ENCODE peak calls at places on chromosome 6, in eight cellular contexts. F is brain microvascular endothelial cell, M is adrenal gland, W is cardiac muscle cell, A is upper lobe of right lung, O is A673, I is GM10248, X is PC-3. T is an unnamed sample.

GRCh38 chr6:113564401-113565161 is 292.6 kb upstream of the MARCKS start:
- DNase-seq in W (peak), F (peak), X (no peak), O (peak), I (no peak), M (peak), A (peak), T (no peak)

GRCh38 chr6:166168616-166169548 is 1.2 kb upstream of the TBXT start:
- DNase-seq in A (no peak), X (no peak), F (no peak), M (no peak), O (no peak), I (no peak), W (no peak), T (no peak)

GRCh38 chr6:45226081-45226480 is 102.0 kb upstream of the RUNX2 start:
- DNase-seq in X (no peak), I (no peak), F (no peak), W (no peak), M (no peak), O (no peak), A (no peak), T (no peak)

GRCh38 chr6:44269921-44270525 is at the start of gene TMEM151B:
- DNase-seq in I (no peak), W (no peak), A (no peak), M (no peak), F (no peak), O (peak), X (no peak), T (no peak)

GRCh38 chr6:10412165-10412947 is 2.5 kb downstream of the TFAP2A start:
- DNase-seq in M (peak), O (peak), X (peak), A (peak), W (peak), I (peak), F (peak), T (no peak)

GRCh38 chr6:158033751-158034702 is 52.4 kb downstream of the SYNJ2 start:
- DNase-seq in A (peak), W (peak), F (no peak), M (no peak), X (no peak), I (no peak), O (no peak), T (no peak)

GRCh38 chr6:17601389-17601703 is 1.2 kb downstream of the FAM8A1 start:
- DNase-seq in A (no peak), M (no peak), X (peak), W (no peak), O (peak), I (no peak), F (no peak), T (no peak)

GRCh38 chr6:3748208-3748701 is 3.3 kb downstream of the PXDC1 start:
- DNase-seq in F (peak), I (peak), O (peak), M (peak), X (peak), A (no peak), W (peak), T (no peak)

GRCh38 chr6:105780146-105780860 is 305.8 kb upstream of the PRDM1 start:
- DNase-seq in O (no peak), F (no peak), I (no peak), A (no peak), X (peak), M (no peak), W (no peak), T (no peak)

GRCh38 chr6:22363166-22363965 is 66.5 kb upstream of the PRL start:
- DNase-seq in F (no peak), W (no peak), O (no peak), M (no peak), X (peak), A (no peak), I (no peak), T (no peak)

GRCh38 chr6:14206351-14206750 is 88.8 kb downstream of the CD83 start:
- DNase-seq in I (no peak), W (peak), M (no peak), O (no peak), X (no peak), A (no peak), F (no peak), T (no peak)

GRCh38 chr6:132401941-132402275 is 633 bp upstream of the MOXD1 start:
- DNase-seq in O (no peak), M (no peak), A (no peak), W (no peak), X (no peak), I (no peak), F (no peak), T (no peak)

GRCh38 chr6:32070814-32071466 is 32.7 kb downstream of the CYP21A2 start:
- DNase-seq in M (no peak), A (no peak), I (no peak), O (no peak), F (no peak), W (no peak), X (no peak), T (no peak)

GRCh38 chr6:139452176-139452876 is 77.9 kb upstream of the CITED2 start:
- DNase-seq in O (peak), F (no peak), I (no peak), X (peak), W (peak), M (no peak), A (no peak), T (no peak)

GRCh38 chr6:15796844-15797243 is 134.0 kb upstream of the DTNBP1 start:
- DNase-seq in W (no peak), A (no peak), X (peak), M (no peak), F (no peak), O (no peak), I (no peak), T (no peak)

GRCh38 chr6:30709101-30709868 is 7.8 kb downstream of the MDC1 start:
- DNase-seq in O (no peak), X (no peak), F (no peak), I (no peak), M (no peak), W (no peak), A (no peak), T (no peak)

GRCh38 chr6:154258064-154258757 is 98.4 kb downstream of the IPCEF1 start:
- DNase-seq in M (no peak), W (no peak), I (peak), A (no peak), X (no peak), F (no peak), O (no peak), T (no peak)

GRCh38 chr6:170237999-170238740 is 52.7 kb downstream of the DLL1 start:
- DNase-seq in O (no peak), A (peak), M (peak), I (no peak), F (no peak), X (no peak), W (no peak), T (no peak)

GRCh38 chr6:105591053-105591452 is 188.2 kb upstream of the PREP start:
- DNase-seq in I (peak), O (no peak), M (no peak), F (no peak), X (peak), A (no peak), W (peak), T (no peak)

GRCh38 chr6:15331629-15332241 is 85.9 kb downstream of the JARID2 start:
- DNase-seq in M (no peak), F (no peak), X (no peak), I (no peak), A (no peak), O (no peak), W (no peak), T (no peak)

GRCh38 chr6:123383718-123384117 is 253.0 kb downstream of the TRDN start:
- DNase-seq in X (no peak), A (no peak), O (no peak), F (no peak), I (no peak), W (no peak), M (no peak), T (no peak)

GRCh38 chr6:12844284-12845223 is 128.0 kb downstream of the PHACTR1 start:
- DNase-seq in X (peak), A (no peak), O (peak), I (peak), M (no peak), F (peak), W (peak), T (no peak)

GRCh38 chr6:27495386-27496135 is 22.7 kb upstream of the ZNF184 start:
- DNase-seq in I (peak), O (peak), X (peak), M (no peak), W (peak), F (peak), A (no peak), T (no peak)

GRCh38 chr6:30615958-30616810 is 859 bp downstream of the PPP1R10 start:
- DNase-seq in X (no peak), F (no peak), W (peak), M (no peak), I (no peak), A (no peak), O (peak), T (peak)

GRCh38 chr6:41547799-41548097 is 1.6 kb downstream of the FOXP4 start:
- DNase-seq in A (no peak), M (no peak), I (no peak), F (no peak), X (peak), W (no peak), O (no peak), T (no peak)

GRCh38 chr6:19855510-19855909 is 18.3 kb downstream of the ID4 start:
- DNase-seq in A (no peak), X (no peak), M (no peak), W (no peak), F (no peak), I (no peak), O (no peak), T (no peak)

GRCh38 chr6:19849736-19850135 is 12.6 kb downstream of the ID4 start:
- DNase-seq in W (no peak), X (no peak), M (no peak), O (no peak), A (no peak), I (no peak), F (no peak), T (no peak)

GRCh38 chr6:19851273-19852089 is 14.3 kb downstream of the ID4 start:
- DNase-seq in W (peak), M (peak), I (peak), A (no peak), F (peak), O (peak), X (peak), T (no peak)

GRCh38 chr6:19849196-19849595 is 12.0 kb downstream of the ID4 start:
- DNase-seq in A (no peak), O (no peak), W (no peak), X (no peak), I (no peak), M (no peak), F (no peak), T (no peak)

DNA sequence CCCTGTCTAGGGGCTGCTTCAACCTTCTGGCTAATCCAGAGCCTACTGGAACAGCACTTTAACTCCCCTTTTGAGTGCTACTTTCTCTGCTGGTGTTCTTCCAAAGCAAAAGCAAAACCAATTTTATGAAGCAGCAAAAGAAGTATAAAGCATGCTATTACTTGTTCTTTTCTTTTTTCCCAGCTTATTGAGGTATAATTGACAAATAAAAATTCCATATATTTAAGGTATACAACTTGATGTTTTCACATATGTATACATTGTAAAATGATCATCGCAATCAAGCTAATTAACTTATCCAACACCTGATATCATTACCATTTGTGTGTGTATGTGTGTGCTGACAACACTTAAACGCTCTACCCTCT is 14.9 kb downstream of the ID4 start:
- DNase-seq in O (no peak), M (no peak), W (no peak), X (no peak), A (no peak), I (no peak), F (no peak), T (no peak)
- TF ChIP-seq CTCF in O (no peak), M (no peak), W (no peak), X (no peak), A (no peak), I (no peak), F (no peak), T (no peak)

DNA sequence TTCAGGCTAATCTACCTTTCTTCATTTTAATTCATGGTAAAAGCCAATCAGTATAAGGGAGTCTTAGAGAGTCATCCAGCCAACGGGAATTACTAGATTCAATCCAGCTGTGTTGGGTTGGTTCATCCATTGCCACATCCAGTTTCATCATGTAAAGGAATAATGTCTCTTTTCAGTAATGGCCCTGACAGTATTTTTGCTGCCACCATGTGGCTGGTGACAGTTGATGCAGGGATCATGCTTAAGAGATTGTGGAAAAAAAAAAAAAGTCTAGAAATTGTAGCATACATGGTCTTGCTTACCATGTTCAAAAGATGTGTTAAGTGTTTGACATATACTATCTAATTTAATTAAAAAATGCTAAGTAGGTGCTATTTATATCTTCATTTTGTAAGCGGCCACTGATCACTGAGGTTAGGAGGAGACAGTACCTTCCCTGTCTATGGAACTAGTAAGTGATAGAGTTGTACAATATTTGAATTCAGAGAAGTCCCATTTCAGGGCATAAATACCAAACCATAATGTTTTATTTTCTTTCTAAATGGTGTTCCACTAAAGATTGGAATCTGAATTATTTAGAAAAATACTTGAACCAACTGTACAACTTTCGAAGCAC is 135.9 kb downstream of the KHDRBS2 start:
- DNase-seq in F (peak), W (peak), O (peak), I (peak), X (peak), A (no peak), M (no peak), T (no peak)
- TF ChIP-seq CTCF in F (peak), W (peak), O (peak), I (peak), X (peak), A (peak), M (peak), T (no peak)

DNA sequence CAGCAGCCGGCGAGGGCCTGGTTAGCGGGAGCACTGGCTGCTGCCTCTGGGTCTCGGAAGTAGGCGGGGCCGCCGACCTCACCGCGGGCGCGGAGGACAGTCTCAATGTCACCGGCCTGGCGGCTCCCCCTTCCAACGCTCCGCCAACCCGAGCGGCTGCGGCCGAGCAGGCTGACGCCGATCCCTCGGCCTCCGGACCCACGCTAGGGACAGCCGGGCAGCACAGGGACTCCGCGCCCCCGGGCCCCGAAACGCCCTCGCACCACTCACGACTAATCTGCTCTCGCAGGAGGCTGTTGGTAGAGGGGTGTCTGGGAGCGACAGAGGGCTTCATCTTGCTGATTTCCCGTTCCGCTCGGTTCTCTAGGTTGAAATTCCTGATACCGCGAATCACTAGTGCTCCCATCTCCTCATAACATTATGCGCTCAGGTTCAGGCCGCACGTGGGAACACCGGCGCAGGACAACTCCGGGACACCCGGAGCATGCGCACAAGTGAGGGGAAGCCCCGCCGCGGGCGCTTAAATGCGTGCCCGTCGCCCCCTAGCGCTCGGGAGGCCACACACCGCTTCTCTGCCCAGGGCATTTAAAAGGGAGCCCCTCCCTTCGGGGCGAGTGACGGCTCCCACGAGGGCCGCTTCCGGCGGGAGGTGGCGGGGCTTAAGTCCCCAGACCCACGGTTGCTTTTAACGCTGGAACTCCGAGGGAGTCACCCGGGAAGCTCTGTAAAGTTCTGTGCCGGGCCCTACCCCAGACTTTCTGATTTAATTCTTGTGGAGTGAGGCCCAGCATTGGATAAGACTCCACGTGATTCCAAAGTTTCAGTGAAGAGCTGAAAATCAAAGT is at the start of gene NDUFAF4:
- DNase-seq in I (peak), M (peak), W (peak), A (peak), O (peak), F (peak), X (peak), T (peak)
- TF ChIP-seq CTCF in I (peak), M (peak), W (peak), A (peak), O (peak), F (peak), X (peak), T (peak)

GRCh38 chr6:91428953-91429560 is 842.2 kb upstream of the MAP3K7 start:
- DNase-seq in I (no peak), A (no peak), X (no peak), W (no peak), O (no peak), F (no peak), M (no peak), T (no peak)
- TF ChIP-seq CTCF in I (no peak), A (no peak), X (peak), W (no peak), O (peak), F (no peak), M (no peak), T (no peak)

DNA sequence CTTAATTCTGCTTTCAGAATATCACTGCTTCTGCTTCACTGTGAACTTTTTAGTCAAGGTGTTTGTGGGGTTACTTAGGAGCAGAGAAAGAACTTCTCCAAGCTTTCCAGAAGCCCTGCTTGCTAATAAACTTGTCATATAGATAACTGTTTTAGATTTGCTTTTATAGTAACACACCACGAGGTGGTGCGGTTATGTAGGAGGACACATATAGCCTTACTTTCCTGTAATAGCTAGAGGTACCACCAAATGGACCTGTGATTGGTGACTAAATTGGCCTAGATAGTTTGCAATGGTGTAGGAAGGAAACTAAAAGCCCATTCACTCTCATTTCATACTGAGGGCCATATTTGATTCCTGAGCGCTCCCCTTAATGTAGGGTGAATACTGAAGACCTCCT is 52.3 kb upstream of the BCLAF1 start:
- DNase-seq in M (no peak), W (no peak), F (no peak), X (no peak), A (no peak), I (no peak), O (no peak), T (no peak)
- TF ChIP-seq CTCF in M (no peak), W (no peak), F (no peak), X (no peak), A (no peak), I (no peak), O (no peak), T (no peak)

GRCh38 chr6:129893513-129894098 is 32.5 kb upstream of the TMEM244 start:
- DNase-seq in I (no peak), A (no peak), O (peak), M (no peak), W (peak), F (no peak), X (peak), T (no peak)
- TF ChIP-seq CTCF in I (peak), A (peak), O (peak), M (peak), W (peak), F (no peak), X (peak), T (peak)

T was measured in natural killer cell.